ENCODE peak calls at places on chromosome 6, in five cellular contexts. Q is stimulated activated CD4-positive, alpha-beta T cell treated with anti-CD3 and anti-CD28 coated beads, TNF-alpha, amount 100 ng/mL, for 24 hours; U is sciatic nerve; Y is T follicular helper cell; P is H54. Z is an unnamed sample.

GRCh38 chr6:136517002-136517401 is 33.2 kb downstream of the MAP7 start:
- DNase-seq in Q (no peak), U (no peak), Y (no peak), P (no peak), Z (no peak)

GRCh38 chr6:148973809-148974208 is 227.0 kb downstream of the UST start:
- DNase-seq in Q (no peak), U (no peak), Y (no peak), P (no peak), Z (no peak)

GRCh38 chr6:63805808-63806572 is 170.4 kb downstream of the PHF3 start:
- DNase-seq in Q (no peak), U (no peak), Y (no peak), P (no peak), Z (no peak)

GRCh38 chr6:53581161-53581560 is 36.3 kb upstream of the GCLC start:
- DNase-seq in Q (no peak), U (no peak), Y (no peak), P (peak), Z (no peak)

GRCh38 chr6:40406175-40406574 is 181.0 kb downstream of the LRFN2 start:
- DNase-seq in Q (no peak), U (no peak), Y (no peak), P (no peak), Z (no peak)

GRCh38 chr6:86961432-86962200 is 24.3 kb downstream of the HTR1E start:
- DNase-seq in Q (no peak), U (no peak), Y (no peak), P (no peak), Z (no peak)

GRCh38 chr6:72286911-72287311 is 335.0 kb upstream of the KCNQ5 start:
- DNase-seq in Q (no peak), U (no peak), Y (no peak), P (peak), Z (no peak)

GRCh38 chr6:52087498-52087999 is at the start of gene PKHD1:
- DNase-seq in Q (no peak), U (no peak), Y (no peak), P (no peak), Z (no peak)

GRCh38 chr6:7813704-7814103 is 87.8 kb downstream of the BMP6 start:
- DNase-seq in Q (no peak), U (no peak), Y (no peak), P (no peak), Z (no peak)

GRCh38 chr6:113971786-113972185 is 838 bp upstream of the HDAC2 start:
- DNase-seq in Q (no peak), U (no peak), Y (no peak), P (no peak), Z (no peak)

GRCh38 chr6:157997893-157998608 is 16.4 kb downstream of the SYNJ2 start:
- DNase-seq in Q (no peak), U (no peak), Y (no peak), P (no peak), Z (no peak)